ENCODE peak calls at places on chromosomes 5 and 9, in ten cellular contexts. One of them, this sample, is unnamed.

GRCh38 chr5:69136296-69136695 is 30.7 kb upstream of the CCNB1 start:
- DNase-seq in amygdala: no peak
- DNase-seq in endothelial cell: no peak
- DNase-seq in activated T-helper 1 cell treated with anti-CD3 and anti-CD28 coated beads, Interleukin-2, amount 50 U/mL, for 16 hours: no peak
- DNase-seq in GM03348: peak; percentile 10
- DNase-seq in right lobe of liver: no peak
- DNase-seq in HuH-7: no peak
- DNase-seq in pons: no peak
- DNase-seq in GM12865: peak; percentile 76
- DNase-seq in activated naive CD4-positive, alpha-beta T cell: no peak
- DNase-seq in this sample: peak; percentile 43

GRCh38 chr9:136159851-136160250 is 41.2 kb upstream of the TMEM250 start:
- DNase-seq in amygdala: no peak
- DNase-seq in endothelial cell: no peak
- DNase-seq in activated T-helper 1 cell treated with anti-CD3 and anti-CD28 coated beads, Interleukin-2, amount 50 U/mL, for 16 hours: no peak
- DNase-seq in GM03348: no peak
- DNase-seq in right lobe of liver: no peak
- DNase-seq in HuH-7: no peak
- DNase-seq in pons: no peak
- DNase-seq in GM12865: no peak
- DNase-seq in activated naive CD4-positive, alpha-beta T cell: no peak
- DNase-seq in this sample: no peak

GRCh38 chr5:123028222-123028621 is 8.3 kb downstream of the PPIC start:
- DNase-seq in amygdala: no peak
- DNase-seq in endothelial cell: no peak
- DNase-seq in activated T-helper 1 cell treated with anti-CD3 and anti-CD28 coated beads, Interleukin-2, amount 50 U/mL, for 16 hours: no peak
- DNase-seq in GM03348: no peak
- DNase-seq in right lobe of liver: no peak
- DNase-seq in HuH-7: no peak
- DNase-seq in pons: no peak
- DNase-seq in GM12865: no peak
- DNase-seq in activated naive CD4-positive, alpha-beta T cell: no peak
- DNase-seq in this sample: no peak

GRCh38 chr5:171419663-171420428 is 399 bp downstream of the FGF18 start:
- DNase-seq in amygdala: no peak
- DNase-seq in endothelial cell: peak; percentile 37
- DNase-seq in activated T-helper 1 cell treated with anti-CD3 and anti-CD28 coated beads, Interleukin-2, amount 50 U/mL, for 16 hours: no peak
- DNase-seq in GM03348: peak; percentile 67
- DNase-seq in right lobe of liver: no peak
- DNase-seq in HuH-7: peak; percentile 64
- DNase-seq in pons: no peak
- DNase-seq in GM12865: peak; percentile 33
- DNase-seq in activated naive CD4-positive, alpha-beta T cell: no peak
- DNase-seq in this sample: peak; percentile 52

GRCh38 chr9:121637441-121638222 is 13.8 kb upstream of the DAB2IP start:
- DNase-seq in amygdala: peak; percentile 84
- DNase-seq in endothelial cell: no peak
- DNase-seq in activated T-helper 1 cell treated with anti-CD3 and anti-CD28 coated beads, Interleukin-2, amount 50 U/mL, for 16 hours: no peak
- DNase-seq in GM03348: peak; percentile 77
- DNase-seq in right lobe of liver: peak; percentile 62
- DNase-seq in HuH-7: no peak
- DNase-seq in pons: peak; percentile 92
- DNase-seq in GM12865: no peak
- DNase-seq in activated naive CD4-positive, alpha-beta T cell: no peak
- DNase-seq in this sample: no peak

GRCh38 chr5:54663876-54664275 is 146.3 kb downstream of the SNX18 start:
- DNase-seq in amygdala: peak; percentile 39
- DNase-seq in endothelial cell: no peak
- DNase-seq in activated T-helper 1 cell treated with anti-CD3 and anti-CD28 coated beads, Interleukin-2, amount 50 U/mL, for 16 hours: no peak
- DNase-seq in GM03348: peak; percentile 69
- DNase-seq in right lobe of liver: no peak
- DNase-seq in HuH-7: no peak
- DNase-seq in pons: peak; percentile 90
- DNase-seq in GM12865: no peak
- DNase-seq in activated naive CD4-positive, alpha-beta T cell: no peak
- DNase-seq in this sample: no peak

GRCh38 chr9:88690628-88691027 is 155.7 kb downstream of the NXNL2 start:
- DNase-seq in amygdala: no peak
- DNase-seq in endothelial cell: no peak
- DNase-seq in activated T-helper 1 cell treated with anti-CD3 and anti-CD28 coated beads, Interleukin-2, amount 50 U/mL, for 16 hours: no peak
- DNase-seq in GM03348: no peak
- DNase-seq in right lobe of liver: no peak
- DNase-seq in HuH-7: no peak
- DNase-seq in pons: no peak
- DNase-seq in GM12865: no peak
- DNase-seq in activated naive CD4-positive, alpha-beta T cell: no peak
- DNase-seq in this sample: no peak

GRCh38 chr9:31185831-31186230 is 1198.6 kb upstream of the ACO1 start:
- DNase-seq in amygdala: no peak
- DNase-seq in endothelial cell: no peak
- DNase-seq in activated T-helper 1 cell treated with anti-CD3 and anti-CD28 coated beads, Interleukin-2, amount 50 U/mL, for 16 hours: no peak
- DNase-seq in GM03348: no peak
- DNase-seq in right lobe of liver: no peak
- DNase-seq in HuH-7: no peak
- DNase-seq in pons: no peak
- DNase-seq in GM12865: no peak
- DNase-seq in activated naive CD4-positive, alpha-beta T cell: no peak
- DNase-seq in this sample: no peak

GRCh38 chr9:15722888-15723287 is 170.0 kb downstream of the CCDC171 start:
- DNase-seq in amygdala: no peak
- DNase-seq in endothelial cell: no peak
- DNase-seq in activated T-helper 1 cell treated with anti-CD3 and anti-CD28 coated beads, Interleukin-2, amount 50 U/mL, for 16 hours: no peak
- DNase-seq in GM03348: no peak
- DNase-seq in right lobe of liver: no peak
- DNase-seq in HuH-7: no peak
- DNase-seq in pons: peak; percentile 30
- DNase-seq in GM12865: no peak
- DNase-seq in activated naive CD4-positive, alpha-beta T cell: no peak
- DNase-seq in this sample: no peak

GRCh38 chr5:58258984-58259684 is 200.8 kb downstream of the PLK2 start:
- DNase-seq in amygdala: no peak
- DNase-seq in endothelial cell: no peak
- DNase-seq in activated T-helper 1 cell treated with anti-CD3 and anti-CD28 coated beads, Interleukin-2, amount 50 U/mL, for 16 hours: no peak
- DNase-seq in GM03348: no peak
- DNase-seq in right lobe of liver: no peak
- DNase-seq in HuH-7: no peak
- DNase-seq in pons: no peak
- DNase-seq in GM12865: no peak
- DNase-seq in activated naive CD4-positive, alpha-beta T cell: no peak
- DNase-seq in this sample: no peak

GRCh38 chr5:31413030-31413812 is 118.7 kb downstream of the DROSHA start:
- DNase-seq in amygdala: no peak
- DNase-seq in endothelial cell: no peak
- DNase-seq in activated T-helper 1 cell treated with anti-CD3 and anti-CD28 coated beads, Interleukin-2, amount 50 U/mL, for 16 hours: no peak
- DNase-seq in GM03348: peak; percentile 11
- DNase-seq in right lobe of liver: no peak
- DNase-seq in HuH-7: no peak
- DNase-seq in pons: no peak
- DNase-seq in GM12865: no peak
- DNase-seq in activated naive CD4-positive, alpha-beta T cell: no peak
- DNase-seq in this sample: no peak

GRCh38 chr5:80369521-80369920 is 38.3 kb upstream of the ZFYVE16 start:
- DNase-seq in amygdala: no peak
- DNase-seq in endothelial cell: no peak
- DNase-seq in activated T-helper 1 cell treated with anti-CD3 and anti-CD28 coated beads, Interleukin-2, amount 50 U/mL, for 16 hours: no peak
- DNase-seq in GM03348: no peak
- DNase-seq in right lobe of liver: no peak
- DNase-seq in HuH-7: peak; percentile 22
- DNase-seq in pons: peak; percentile 52
- DNase-seq in GM12865: no peak
- DNase-seq in activated naive CD4-positive, alpha-beta T cell: no peak
- DNase-seq in this sample: no peak

GRCh38 chr9:120014751-120015235 is 565.2 kb downstream of the CDK5RAP2 start:
- DNase-seq in amygdala: no peak
- DNase-seq in endothelial cell: no peak
- DNase-seq in activated T-helper 1 cell treated with anti-CD3 and anti-CD28 coated beads, Interleukin-2, amount 50 U/mL, for 16 hours: no peak
- DNase-seq in GM03348: no peak
- DNase-seq in right lobe of liver: no peak
- DNase-seq in HuH-7: no peak
- DNase-seq in pons: no peak
- DNase-seq in GM12865: no peak
- DNase-seq in activated naive CD4-positive, alpha-beta T cell: no peak
- DNase-seq in this sample: no peak

GRCh38 chr9:35756743-35757526 is 2.9 kb upstream of the MSMP start:
- DNase-seq in amygdala: peak; percentile 58
- DNase-seq in endothelial cell: peak; percentile 62
- DNase-seq in activated T-helper 1 cell treated with anti-CD3 and anti-CD28 coated beads, Interleukin-2, amount 50 U/mL, for 16 hours: no peak
- DNase-seq in GM03348: peak; percentile 25
- DNase-seq in right lobe of liver: peak; percentile 85
- DNase-seq in HuH-7: peak; percentile 33
- DNase-seq in pons: peak; percentile 36
- DNase-seq in GM12865: peak; percentile 89
- DNase-seq in activated naive CD4-positive, alpha-beta T cell: no peak
- DNase-seq in this sample: peak; percentile 84

GRCh38 chr9:127049044-127049443 is 73.4 kb downstream of the ANGPTL2 start:
- DNase-seq in amygdala: peak; percentile 46
- DNase-seq in endothelial cell: peak; percentile 14
- DNase-seq in activated T-helper 1 cell treated with anti-CD3 and anti-CD28 coated beads, Interleukin-2, amount 50 U/mL, for 16 hours: no peak
- DNase-seq in GM03348: peak; percentile 79
- DNase-seq in right lobe of liver: no peak
- DNase-seq in HuH-7: no peak
- DNase-seq in pons: peak; percentile 88
- DNase-seq in GM12865: peak; percentile 78
- DNase-seq in activated naive CD4-positive, alpha-beta T cell: no peak
- DNase-seq in this sample: peak; percentile 18

GRCh38 chr9:133233681-133234432 is 24.8 kb upstream of the OBP2B start:
- DNase-seq in amygdala: no peak
- DNase-seq in endothelial cell: no peak
- DNase-seq in activated T-helper 1 cell treated with anti-CD3 and anti-CD28 coated beads, Interleukin-2, amount 50 U/mL, for 16 hours: no peak
- DNase-seq in GM03348: no peak
- DNase-seq in right lobe of liver: no peak
- DNase-seq in HuH-7: no peak
- DNase-seq in pons: no peak
- DNase-seq in GM12865: no peak
- DNase-seq in activated naive CD4-positive, alpha-beta T cell: no peak
- DNase-seq in this sample: no peak

GRCh38 chr5:16763211-16763610 is 146.4 kb upstream of the RETREG1 start:
- DNase-seq in amygdala: no peak
- DNase-seq in endothelial cell: no peak
- DNase-seq in activated T-helper 1 cell treated with anti-CD3 and anti-CD28 coated beads, Interleukin-2, amount 50 U/mL, for 16 hours: no peak
- DNase-seq in GM03348: no peak
- DNase-seq in right lobe of liver: no peak
- DNase-seq in HuH-7: no peak
- DNase-seq in pons: no peak
- DNase-seq in GM12865: no peak
- DNase-seq in activated naive CD4-positive, alpha-beta T cell: no peak
- DNase-seq in this sample: no peak

GRCh38 chr5:149438281-149438680 is 59.2 kb upstream of the IL17B start:
- DNase-seq in amygdala: no peak
- DNase-seq in endothelial cell: no peak
- DNase-seq in activated T-helper 1 cell treated with anti-CD3 and anti-CD28 coated beads, Interleukin-2, amount 50 U/mL, for 16 hours: no peak
- DNase-seq in GM03348: no peak
- DNase-seq in right lobe of liver: no peak
- DNase-seq in HuH-7: no peak
- DNase-seq in pons: no peak
- DNase-seq in GM12865: no peak
- DNase-seq in activated naive CD4-positive, alpha-beta T cell: no peak
- DNase-seq in this sample: no peak

GRCh38 chr9:17628617-17629016 is 49.8 kb downstream of the SH3GL2 start:
- DNase-seq in amygdala: no peak
- DNase-seq in endothelial cell: no peak
- DNase-seq in activated T-helper 1 cell treated with anti-CD3 and anti-CD28 coated beads, Interleukin-2, amount 50 U/mL, for 16 hours: no peak
- DNase-seq in GM03348: no peak
- DNase-seq in right lobe of liver: no peak
- DNase-seq in HuH-7: no peak
- DNase-seq in pons: no peak
- DNase-seq in GM12865: no peak
- DNase-seq in activated naive CD4-positive, alpha-beta T cell: no peak
- DNase-seq in this sample: no peak

GRCh38 chr9:110185806-110186205 is 22.2 kb downstream of the C9orf152 start:
- DNase-seq in amygdala: no peak
- DNase-seq in endothelial cell: no peak
- DNase-seq in activated T-helper 1 cell treated with anti-CD3 and anti-CD28 coated beads, Interleukin-2, amount 50 U/mL, for 16 hours: no peak
- DNase-seq in GM03348: no peak
- DNase-seq in right lobe of liver: no peak
- DNase-seq in HuH-7: no peak
- DNase-seq in pons: no peak
- DNase-seq in GM12865: no peak
- DNase-seq in activated naive CD4-positive, alpha-beta T cell: no peak
- DNase-seq in this sample: no peak

GRCh38 chr5:147688965-147689364 is 93.6 kb downstream of the JAKMIP2 start:
- DNase-seq in amygdala: peak; percentile 63
- DNase-seq in endothelial cell: no peak
- DNase-seq in activated T-helper 1 cell treated with anti-CD3 and anti-CD28 coated beads, Interleukin-2, amount 50 U/mL, for 16 hours: no peak
- DNase-seq in GM03348: no peak
- DNase-seq in right lobe of liver: no peak
- DNase-seq in HuH-7: no peak
- DNase-seq in pons: peak; percentile 61
- DNase-seq in GM12865: no peak
- DNase-seq in activated naive CD4-positive, alpha-beta T cell: no peak
- DNase-seq in this sample: no peak

GRCh38 chr5:2848634-2849033 is 97.2 kb upstream of the IRX2 start:
- DNase-seq in amygdala: no peak
- DNase-seq in endothelial cell: no peak
- DNase-seq in activated T-helper 1 cell treated with anti-CD3 and anti-CD28 coated beads, Interleukin-2, amount 50 U/mL, for 16 hours: no peak
- DNase-seq in GM03348: peak; percentile 30
- DNase-seq in right lobe of liver: no peak
- DNase-seq in HuH-7: no peak
- DNase-seq in pons: peak; percentile 17
- DNase-seq in GM12865: no peak
- DNase-seq in activated naive CD4-positive, alpha-beta T cell: no peak
- DNase-seq in this sample: no peak

GRCh38 chr5:115585265-115585664 is 17.0 kb downstream of the TICAM2 start:
- DNase-seq in amygdala: no peak
- DNase-seq in endothelial cell: no peak
- DNase-seq in activated T-helper 1 cell treated with anti-CD3 and anti-CD28 coated beads, Interleukin-2, amount 50 U/mL, for 16 hours: no peak
- DNase-seq in GM03348: no peak
- DNase-seq in right lobe of liver: no peak
- DNase-seq in HuH-7: no peak
- DNase-seq in pons: no peak
- DNase-seq in GM12865: no peak
- DNase-seq in activated naive CD4-positive, alpha-beta T cell: no peak
- DNase-seq in this sample: no peak

GRCh38 chr9:128550770-128551651 is 1.4 kb upstream of the SPTAN1 start:
- DNase-seq in amygdala: peak; percentile 57
- DNase-seq in endothelial cell: no peak
- DNase-seq in activated T-helper 1 cell treated with anti-CD3 and anti-CD28 coated beads, Interleukin-2, amount 50 U/mL, for 16 hours: no peak
- DNase-seq in GM03348: peak; percentile 61
- DNase-seq in right lobe of liver: no peak
- DNase-seq in HuH-7: no peak
- DNase-seq in pons: peak; percentile 60
- DNase-seq in GM12865: no peak
- DNase-seq in activated naive CD4-positive, alpha-beta T cell: no peak
- DNase-seq in this sample: no peak

GRCh38 chr5:161687316-161687715 is 1.8 kb downstream of the GABRA6 start:
- DNase-seq in amygdala: no peak
- DNase-seq in endothelial cell: no peak
- DNase-seq in activated T-helper 1 cell treated with anti-CD3 and anti-CD28 coated beads, Interleukin-2, amount 50 U/mL, for 16 hours: no peak
- DNase-seq in GM03348: no peak
- DNase-seq in right lobe of liver: no peak
- DNase-seq in HuH-7: no peak
- DNase-seq in pons: no peak
- DNase-seq in GM12865: no peak
- DNase-seq in activated naive CD4-positive, alpha-beta T cell: no peak
- DNase-seq in this sample: no peak

GRCh38 chr9:33112099-33112498 is 35.6 kb upstream of the SMU1 start:
- DNase-seq in amygdala: no peak
- DNase-seq in endothelial cell: no peak
- DNase-seq in activated T-helper 1 cell treated with anti-CD3 and anti-CD28 coated beads, Interleukin-2, amount 50 U/mL, for 16 hours: no peak
- DNase-seq in GM03348: no peak
- DNase-seq in right lobe of liver: no peak
- DNase-seq in HuH-7: no peak
- DNase-seq in pons: no peak
- DNase-seq in GM12865: no peak
- DNase-seq in activated naive CD4-positive, alpha-beta T cell: no peak
- DNase-seq in this sample: no peak

GRCh38 chr5:106818552-106818951 is 852.2 kb downstream of the EFNA5 start:
- DNase-seq in amygdala: no peak
- DNase-seq in endothelial cell: no peak
- DNase-seq in activated T-helper 1 cell treated with anti-CD3 and anti-CD28 coated beads, Interleukin-2, amount 50 U/mL, for 16 hours: no peak
- DNase-seq in GM03348: no peak
- DNase-seq in right lobe of liver: no peak
- DNase-seq in HuH-7: no peak
- DNase-seq in pons: no peak
- DNase-seq in GM12865: peak; percentile 9
- DNase-seq in activated naive CD4-positive, alpha-beta T cell: no peak
- DNase-seq in this sample: no peak

GRCh38 chr5:6715758-6716633 is 2.8 kb downstream of the TENT4A start:
- DNase-seq in amygdala: no peak
- DNase-seq in endothelial cell: no peak
- DNase-seq in activated T-helper 1 cell treated with anti-CD3 and anti-CD28 coated beads, Interleukin-2, amount 50 U/mL, for 16 hours: no peak
- DNase-seq in GM03348: no peak
- DNase-seq in right lobe of liver: no peak
- DNase-seq in HuH-7: no peak
- DNase-seq in pons: peak; percentile 25
- DNase-seq in GM12865: no peak
- DNase-seq in activated naive CD4-positive, alpha-beta T cell: no peak
- DNase-seq in this sample: no peak

This sample was measured in GM06990.